ENCODE peak calls at places on chromosome 21, in eight cellular contexts. One of them, this sample, is unnamed.

GRCh38 chr21:44948426-44949120 is 8.7 kb downstream of the SLX9 start:
- DNase-seq in dorsolateral prefrontal cortex: no peak
- DNase-seq in cardiac fibroblast: no peak
- DNase-seq in fibroblast of pulmonary artery: no peak
- DNase-seq in fibroblast of lung: no peak
- DNase-seq in iPS DF 6.9: no peak
- DNase-seq in left ventricle myocardium inferior: peak
- DNase-seq in astrocyte of the spinal cord: no peak
- DNase-seq in this sample: no peak

GRCh38 chr21:36603221-36603620 is 95.7 kb upstream of the SIM2 start:
- DNase-seq in fibroblast of pulmonary artery: no peak
- DNase-seq in dorsolateral prefrontal cortex: no peak
- DNase-seq in iPS DF 6.9: no peak
- DNase-seq in fibroblast of lung: no peak
- DNase-seq in cardiac fibroblast: no peak
- DNase-seq in astrocyte of the spinal cord: no peak
- DNase-seq in left ventricle myocardium inferior: no peak
- DNase-seq in this sample: peak

GRCh38 chr21:39847877-39848276 is 19.4 kb upstream of the PCP4 start:
- DNase-seq in iPS DF 6.9: no peak
- DNase-seq in left ventricle myocardium inferior: no peak
- DNase-seq in fibroblast of lung: no peak
- DNase-seq in cardiac fibroblast: no peak
- DNase-seq in dorsolateral prefrontal cortex: no peak
- DNase-seq in astrocyte of the spinal cord: no peak
- DNase-seq in fibroblast of pulmonary artery: no peak
- DNase-seq in this sample: no peak

GRCh38 chr21:34992736-34993135 is 56.4 kb downstream of the RUNX1 start:
- DNase-seq in fibroblast of pulmonary artery: peak
- DNase-seq in astrocyte of the spinal cord: peak
- DNase-seq in fibroblast of lung: peak
- DNase-seq in left ventricle myocardium inferior: no peak
- DNase-seq in iPS DF 6.9: no peak
- DNase-seq in cardiac fibroblast: peak
- DNase-seq in dorsolateral prefrontal cortex: no peak
- DNase-seq in this sample: no peak

GRCh38 chr21:8992731-8993174 is 1528.6 kb upstream of the TPTE start:
- DNase-seq in dorsolateral prefrontal cortex: no peak
- DNase-seq in astrocyte of the spinal cord: no peak
- DNase-seq in cardiac fibroblast: no peak
- DNase-seq in fibroblast of pulmonary artery: no peak
- DNase-seq in iPS DF 6.9: peak
- DNase-seq in fibroblast of lung: peak
- DNase-seq in left ventricle myocardium inferior: no peak
- DNase-seq in this sample: no peak

GRCh38 chr21:16908087-16908486 is 604.8 kb upstream of the CXADR start:
- DNase-seq in astrocyte of the spinal cord: peak
- DNase-seq in fibroblast of pulmonary artery: peak
- DNase-seq in fibroblast of lung: peak
- DNase-seq in cardiac fibroblast: no peak
- DNase-seq in iPS DF 6.9: no peak
- DNase-seq in left ventricle myocardium inferior: no peak
- DNase-seq in dorsolateral prefrontal cortex: no peak
- DNase-seq in this sample: no peak

GRCh38 chr21:35597750-35598339 is 462.5 kb downstream of the SETD4 start:
- DNase-seq in left ventricle myocardium inferior: no peak
- DNase-seq in astrocyte of the spinal cord: no peak
- DNase-seq in fibroblast of pulmonary artery: no peak
- DNase-seq in dorsolateral prefrontal cortex: no peak
- DNase-seq in fibroblast of lung: no peak
- DNase-seq in iPS DF 6.9: no peak
- DNase-seq in cardiac fibroblast: no peak
- DNase-seq in this sample: no peak

GRCh38 chr21:36555199-36555598 is 75.3 kb upstream of the CLDN14 start:
- DNase-seq in fibroblast of pulmonary artery: no peak
- DNase-seq in dorsolateral prefrontal cortex: no peak
- DNase-seq in astrocyte of the spinal cord: no peak
- DNase-seq in iPS DF 6.9: no peak
- DNase-seq in fibroblast of lung: peak
- DNase-seq in cardiac fibroblast: no peak
- DNase-seq in left ventricle myocardium inferior: no peak
- DNase-seq in this sample: no peak

GRCh38 chr21:10430007-10430406 is 91.4 kb upstream of the TPTE start:
- DNase-seq in astrocyte of the spinal cord: no peak
- DNase-seq in left ventricle myocardium inferior: no peak
- DNase-seq in dorsolateral prefrontal cortex: no peak
- DNase-seq in iPS DF 6.9: no peak
- DNase-seq in fibroblast of pulmonary artery: no peak
- DNase-seq in fibroblast of lung: no peak
- DNase-seq in cardiac fibroblast: no peak
- DNase-seq in this sample: no peak

GRCh38 chr21:31173881-31174555 is 135.7 kb upstream of the KRTAP19-8 start:
- DNase-seq in left ventricle myocardium inferior: peak
- DNase-seq in fibroblast of pulmonary artery: no peak
- DNase-seq in astrocyte of the spinal cord: no peak
- DNase-seq in fibroblast of lung: no peak
- DNase-seq in dorsolateral prefrontal cortex: no peak
- DNase-seq in iPS DF 6.9: no peak
- DNase-seq in cardiac fibroblast: peak
- DNase-seq in this sample: no peak
- H3K4me3 ChIP-seq in left ventricle myocardium inferior: peak
- H3K4me3 ChIP-seq in fibroblast of pulmonary artery: no peak
- H3K4me3 ChIP-seq in astrocyte of the spinal cord: no peak
- H3K4me3 ChIP-seq in fibroblast of lung: no peak
- H3K4me3 ChIP-seq in dorsolateral prefrontal cortex: no peak
- H3K4me3 ChIP-seq in iPS DF 6.9: no peak
- H3K4me3 ChIP-seq in cardiac fibroblast: no peak
- H3K4me3 ChIP-seq in this sample: no peak

DNA sequence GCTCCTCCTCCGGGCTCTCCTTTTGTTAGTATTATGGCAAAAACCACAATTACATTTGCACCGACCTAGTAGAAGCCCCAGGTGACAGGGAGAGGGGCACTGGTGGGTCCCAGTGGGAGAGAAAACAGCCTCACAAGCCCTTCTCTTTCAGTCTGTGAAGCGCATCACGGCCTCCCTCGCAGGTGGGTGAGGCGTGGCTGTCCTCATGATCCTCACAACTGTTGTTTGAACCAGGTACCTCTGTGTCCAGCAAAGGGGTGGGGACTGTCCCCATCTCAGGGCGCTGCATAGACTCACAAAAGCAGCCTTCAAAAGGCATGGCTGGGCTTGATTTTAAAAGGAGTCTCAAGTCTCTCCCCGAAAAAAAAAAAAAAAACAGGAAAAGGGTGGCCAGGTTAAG is 7.9 kb upstream of the C2CD2 start:
- DNase-seq in left ventricle myocardium inferior: no peak
- DNase-seq in fibroblast of lung: no peak
- DNase-seq in astrocyte of the spinal cord: no peak
- DNase-seq in iPS DF 6.9: no peak
- DNase-seq in cardiac fibroblast: no peak
- DNase-seq in dorsolateral prefrontal cortex: no peak
- DNase-seq in fibroblast of pulmonary artery: no peak
- DNase-seq in this sample: no peak
- H3K4me3 ChIP-seq in left ventricle myocardium inferior: no peak
- H3K4me3 ChIP-seq in fibroblast of lung: no peak
- H3K4me3 ChIP-seq in astrocyte of the spinal cord: no peak
- H3K4me3 ChIP-seq in iPS DF 6.9: no peak
- H3K4me3 ChIP-seq in cardiac fibroblast: no peak
- H3K4me3 ChIP-seq in dorsolateral prefrontal cortex: no peak
- H3K4me3 ChIP-seq in fibroblast of pulmonary artery: no peak
- H3K4me3 ChIP-seq in this sample: no peak

GRCh38 chr21:42001781-42002180 is 8.4 kb downstream of the ZBTB21 start:
- DNase-seq in fibroblast of lung: no peak
- DNase-seq in left ventricle myocardium inferior: no peak
- DNase-seq in fibroblast of pulmonary artery: no peak
- DNase-seq in dorsolateral prefrontal cortex: no peak
- DNase-seq in cardiac fibroblast: no peak
- DNase-seq in astrocyte of the spinal cord: no peak
- DNase-seq in iPS DF 6.9: no peak
- DNase-seq in this sample: no peak
- H3K4me3 ChIP-seq in fibroblast of lung: no peak
- H3K4me3 ChIP-seq in left ventricle myocardium inferior: no peak
- H3K4me3 ChIP-seq in fibroblast of pulmonary artery: no peak
- H3K4me3 ChIP-seq in dorsolateral prefrontal cortex: no peak
- H3K4me3 ChIP-seq in cardiac fibroblast: no peak
- H3K4me3 ChIP-seq in astrocyte of the spinal cord: no peak
- H3K4me3 ChIP-seq in iPS DF 6.9: no peak
- H3K4me3 ChIP-seq in this sample: no peak

GRCh38 chr21:42548687-42549406 is 35.2 kb downstream of the SLC37A1 start:
- DNase-seq in dorsolateral prefrontal cortex: no peak
- DNase-seq in iPS DF 6.9: no peak
- DNase-seq in left ventricle myocardium inferior: no peak
- DNase-seq in fibroblast of pulmonary artery: no peak
- DNase-seq in astrocyte of the spinal cord: no peak
- DNase-seq in cardiac fibroblast: no peak
- DNase-seq in fibroblast of lung: no peak
- DNase-seq in this sample: no peak

GRCh38 chr21:42547906-42548365 is 34.3 kb downstream of the SLC37A1 start:
- DNase-seq in dorsolateral prefrontal cortex: no peak
- DNase-seq in cardiac fibroblast: no peak
- DNase-seq in iPS DF 6.9: no peak
- DNase-seq in fibroblast of pulmonary artery: no peak
- DNase-seq in left ventricle myocardium inferior: no peak
- DNase-seq in fibroblast of lung: no peak
- DNase-seq in astrocyte of the spinal cord: no peak
- DNase-seq in this sample: no peak

GRCh38 chr21:42546433-42546832 is 32.8 kb downstream of the SLC37A1 start:
- DNase-seq in dorsolateral prefrontal cortex: no peak
- DNase-seq in iPS DF 6.9: no peak
- DNase-seq in left ventricle myocardium inferior: no peak
- DNase-seq in cardiac fibroblast: no peak
- DNase-seq in fibroblast of lung: no peak
- DNase-seq in astrocyte of the spinal cord: no peak
- DNase-seq in fibroblast of pulmonary artery: no peak
- DNase-seq in this sample: no peak

GRCh38 chr21:42545745-42546144 is 32.1 kb downstream of the SLC37A1 start:
- DNase-seq in astrocyte of the spinal cord: no peak
- DNase-seq in fibroblast of pulmonary artery: no peak
- DNase-seq in left ventricle myocardium inferior: no peak
- DNase-seq in iPS DF 6.9: no peak
- DNase-seq in fibroblast of lung: no peak
- DNase-seq in dorsolateral prefrontal cortex: no peak
- DNase-seq in cardiac fibroblast: no peak
- DNase-seq in this sample: no peak

DNA sequence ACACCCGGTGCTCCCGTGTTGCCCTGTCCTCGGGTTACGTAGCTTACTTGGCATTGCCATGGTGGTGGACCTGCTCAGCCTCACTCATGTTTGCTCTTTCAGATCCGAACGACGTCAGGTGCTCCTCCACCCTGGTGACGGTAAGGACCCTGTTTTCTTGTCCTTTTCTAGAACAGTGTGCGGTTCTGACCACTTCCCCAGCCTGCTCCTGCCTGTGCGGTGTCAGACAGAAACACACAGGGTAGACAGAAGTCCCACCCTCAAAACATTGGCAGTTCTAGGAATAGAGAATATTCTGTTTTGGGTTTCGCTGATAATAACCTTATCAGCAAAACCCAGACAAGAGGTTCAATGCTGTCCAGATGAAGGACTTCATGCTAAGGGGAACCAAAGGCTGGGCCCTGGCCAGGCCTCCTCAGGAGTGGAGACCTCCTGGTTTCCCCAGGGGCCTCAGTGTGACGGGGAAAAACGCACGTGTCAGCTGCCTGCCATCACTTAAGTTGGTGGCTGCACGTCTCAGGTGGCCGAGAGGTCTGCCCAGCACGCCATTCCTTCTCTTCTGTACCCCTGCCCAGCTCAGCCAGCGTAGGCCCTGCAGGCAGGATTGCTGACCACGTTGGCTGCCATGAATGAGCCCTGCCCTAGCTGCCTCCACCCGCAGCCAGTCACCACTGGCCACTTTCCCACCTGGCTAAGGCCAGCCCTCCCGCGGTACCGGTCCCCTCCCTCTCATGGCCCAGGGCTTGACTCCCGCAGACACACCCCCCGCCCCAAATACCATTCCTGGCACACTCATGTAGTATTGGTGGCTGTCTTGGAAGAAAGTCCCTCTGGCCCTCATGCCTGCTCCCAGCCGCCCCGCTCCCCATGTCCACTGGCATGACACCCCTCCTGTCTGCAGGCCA is 33.6 kb downstream of the SLC37A1 start:
- DNase-seq in dorsolateral prefrontal cortex: no peak
- DNase-seq in cardiac fibroblast: no peak
- DNase-seq in fibroblast of lung: no peak
- DNase-seq in iPS DF 6.9: no peak
- DNase-seq in left ventricle myocardium inferior: no peak
- DNase-seq in fibroblast of pulmonary artery: no peak
- DNase-seq in astrocyte of the spinal cord: no peak
- DNase-seq in this sample: no peak
- H3K4me3 ChIP-seq in dorsolateral prefrontal cortex: no peak
- H3K4me3 ChIP-seq in cardiac fibroblast: no peak
- H3K4me3 ChIP-seq in fibroblast of lung: no peak
- H3K4me3 ChIP-seq in iPS DF 6.9: no peak
- H3K4me3 ChIP-seq in left ventricle myocardium inferior: no peak
- H3K4me3 ChIP-seq in fibroblast of pulmonary artery: no peak
- H3K4me3 ChIP-seq in astrocyte of the spinal cord: no peak
- H3K4me3 ChIP-seq in this sample: no peak

DNA sequence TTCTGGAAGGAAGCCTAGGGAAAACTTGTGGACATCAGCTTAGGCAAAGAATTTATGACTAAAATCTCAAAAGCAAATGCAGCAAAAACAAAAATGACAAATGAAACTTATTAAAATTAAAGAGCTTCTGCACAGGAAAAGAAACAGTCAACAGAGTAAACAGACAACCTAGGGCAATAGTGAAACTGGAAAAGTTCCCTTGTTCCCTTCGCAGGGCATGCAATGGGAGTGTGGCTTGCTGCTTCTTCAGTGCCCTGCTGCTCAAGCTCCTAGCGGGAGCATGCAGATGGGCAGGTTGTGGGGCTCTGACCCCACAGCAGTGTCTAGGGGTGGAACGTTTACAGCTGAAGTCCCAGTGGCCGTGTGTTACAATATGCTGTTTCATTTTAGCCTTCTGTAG is 1797.4 kb downstream of the NCAM2 start:
- DNase-seq in iPS DF 6.9: no peak
- DNase-seq in cardiac fibroblast: no peak
- DNase-seq in fibroblast of lung: no peak
- DNase-seq in fibroblast of pulmonary artery: no peak
- DNase-seq in dorsolateral prefrontal cortex: no peak
- DNase-seq in left ventricle myocardium inferior: no peak
- DNase-seq in astrocyte of the spinal cord: no peak
- DNase-seq in this sample: no peak
- H3K4me3 ChIP-seq in iPS DF 6.9: no peak
- H3K4me3 ChIP-seq in cardiac fibroblast: no peak
- H3K4me3 ChIP-seq in fibroblast of lung: no peak
- H3K4me3 ChIP-seq in fibroblast of pulmonary artery: no peak
- H3K4me3 ChIP-seq in dorsolateral prefrontal cortex: no peak
- H3K4me3 ChIP-seq in left ventricle myocardium inferior: no peak
- H3K4me3 ChIP-seq in astrocyte of the spinal cord: no peak
- H3K4me3 ChIP-seq in this sample: no peak

This sample was measured in Jurkat, Clone E6-1.